ENCODE peak calls at places on chromosomes 11 and 22, in eight cellular contexts. One of them, this sample, is unnamed. For H3K4me1, the result is how much of the 10 kb centered on the place peaks cover.

GRCh38 chr11:68279676-68280075 is 7.9 kb upstream of the C11orf24 start:
- DNase-seq in GM12878: no peak
- DNase-seq in transverse colon: no peak
- DNase-seq in HCT116: no peak
- DNase-seq in H1: no peak
- DNase-seq in prostate gland: no peak
- DNase-seq in breast epithelium: no peak
- DNase-seq in stomach: no peak
- DNase-seq in this sample: no peak

GRCh38 chr11:113855803-113856202 is 19.6 kb downstream of the USP28 start:
- DNase-seq in breast epithelium: no peak
- DNase-seq in GM12878: no peak
- DNase-seq in stomach: no peak
- DNase-seq in transverse colon: no peak
- DNase-seq in HCT116: no peak
- DNase-seq in prostate gland: no peak
- DNase-seq in H1: no peak
- DNase-seq in this sample: no peak

GRCh38 chr22:22881116-22882032 is 6.2 kb upstream of the IGLL5 start:
- DNase-seq in HCT116: no peak
- DNase-seq in H1: no peak
- DNase-seq in transverse colon: no peak
- DNase-seq in GM12878: no peak
- DNase-seq in prostate gland: no peak
- DNase-seq in stomach: no peak
- DNase-seq in breast epithelium: no peak
- DNase-seq in this sample: peak

GRCh38 chr11:94171693-94172440 is 43.2 kb downstream of the PANX1 start:
- DNase-seq in GM12878: no peak
- DNase-seq in transverse colon: peak
- DNase-seq in breast epithelium: no peak
- DNase-seq in stomach: peak
- DNase-seq in H1: peak
- DNase-seq in prostate gland: no peak
- DNase-seq in HCT116: peak
- DNase-seq in this sample: no peak

GRCh38 chr22:48948575-48949170 is 879.0 kb downstream of the BRD1 start:
- DNase-seq in transverse colon: no peak
- DNase-seq in stomach: peak
- DNase-seq in prostate gland: peak
- DNase-seq in H1: no peak
- DNase-seq in GM12878: no peak
- DNase-seq in HCT116: no peak
- DNase-seq in breast epithelium: no peak
- DNase-seq in this sample: peak

GRCh38 chr11:45289369-45289768 is 3.2 kb upstream of the SYT13 start:
- DNase-seq in GM12878: no peak
- DNase-seq in H1: no peak
- DNase-seq in breast epithelium: no peak
- DNase-seq in HCT116: no peak
- DNase-seq in transverse colon: no peak
- DNase-seq in prostate gland: no peak
- DNase-seq in stomach: no peak
- DNase-seq in this sample: peak

GRCh38 chr22:20129747-20130014 is 1.9 kb upstream of the ZDHHC8 start:
- DNase-seq in prostate gland: no peak
- DNase-seq in HCT116: no peak
- DNase-seq in stomach: no peak
- DNase-seq in H1: no peak
- DNase-seq in breast epithelium: no peak
- DNase-seq in GM12878: no peak
- DNase-seq in transverse colon: no peak
- DNase-seq in this sample: no peak

GRCh38 chr22:35458547-35459422 is 58.8 kb downstream of the MCM5 start:
- DNase-seq in transverse colon: no peak
- DNase-seq in GM12878: no peak
- DNase-seq in breast epithelium: no peak
- DNase-seq in prostate gland: no peak
- DNase-seq in HCT116: no peak
- DNase-seq in stomach: no peak
- DNase-seq in H1: no peak
- DNase-seq in this sample: no peak

GRCh38 chr11:22415481-22415880 is 77.3 kb downstream of the SLC17A6 start:
- DNase-seq in transverse colon: no peak
- DNase-seq in HCT116: no peak
- DNase-seq in breast epithelium: no peak
- DNase-seq in prostate gland: no peak
- DNase-seq in stomach: no peak
- DNase-seq in H1: no peak
- DNase-seq in GM12878: no peak
- DNase-seq in this sample: no peak

GRCh38 chr11:77204792-77205466 is 76.9 kb downstream of the MYO7A start:
- DNase-seq in transverse colon: no peak
- DNase-seq in stomach: no peak
- DNase-seq in HCT116: no peak
- DNase-seq in GM12878: no peak
- DNase-seq in prostate gland: no peak
- DNase-seq in H1: no peak
- DNase-seq in breast epithelium: no peak
- DNase-seq in this sample: no peak

GRCh38 chr11:9784602-9785315 is 120.9 kb downstream of the SWAP70 start:
- DNase-seq in prostate gland: no peak
- DNase-seq in GM12878: no peak
- DNase-seq in breast epithelium: no peak
- DNase-seq in transverse colon: no peak
- DNase-seq in stomach: no peak
- DNase-seq in HCT116: no peak
- DNase-seq in H1: no peak
- DNase-seq in this sample: no peak

GRCh38 chr11:65243773-65244172 is 18.0 kb upstream of the POLA2 start:
- DNase-seq in HCT116: no peak
- DNase-seq in transverse colon: no peak
- DNase-seq in breast epithelium: no peak
- DNase-seq in prostate gland: no peak
- DNase-seq in stomach: no peak
- DNase-seq in GM12878: no peak
- DNase-seq in H1: no peak
- DNase-seq in this sample: no peak
- H3K4me1 ChIP-seq in HCT116: under half
- H3K4me1 ChIP-seq in transverse colon: under half
- H3K4me1 ChIP-seq in breast epithelium: under half
- H3K4me1 ChIP-seq in prostate gland: under half
- H3K4me1 ChIP-seq in stomach: under half
- H3K4me1 ChIP-seq in GM12878: under half
- H3K4me1 ChIP-seq in H1: under half
- H3K4me1 ChIP-seq in this sample: under half

GRCh38 chr11:65014146-65014960 is at the start of gene ARL2:
- DNase-seq in GM12878: no peak
- DNase-seq in HCT116: no peak
- DNase-seq in stomach: peak
- DNase-seq in prostate gland: peak
- DNase-seq in transverse colon: no peak
- DNase-seq in breast epithelium: no peak
- DNase-seq in H1: no peak
- DNase-seq in this sample: no peak
- TF ChIP-seq POLR2AphosphoS5 in GM12878: peak
- TF ChIP-seq POLR2AphosphoS5 in HCT116: peak
- TF ChIP-seq POLR2AphosphoS5 in stomach: no peak
- TF ChIP-seq POLR2AphosphoS5 in prostate gland: peak
- TF ChIP-seq POLR2AphosphoS5 in transverse colon: no peak
- TF ChIP-seq POLR2AphosphoS5 in breast epithelium: peak
- TF ChIP-seq POLR2AphosphoS5 in H1: peak
- TF ChIP-seq POLR2AphosphoS5 in this sample: no peak

GRCh38 chr22:41284465-41284864 is 1.5 kb downstream of the RANGAP1 start:
- DNase-seq in stomach: no peak
- DNase-seq in transverse colon: no peak
- DNase-seq in GM12878: no peak
- DNase-seq in breast epithelium: no peak
- DNase-seq in prostate gland: no peak
- DNase-seq in H1: no peak
- DNase-seq in HCT116: no peak
- DNase-seq in this sample: no peak

GRCh38 chr22:41285441-41285819 is 557 bp downstream of the RANGAP1 start:
- DNase-seq in stomach: peak
- DNase-seq in GM12878: no peak
- DNase-seq in H1: no peak
- DNase-seq in breast epithelium: no peak
- DNase-seq in transverse colon: peak
- DNase-seq in HCT116: peak
- DNase-seq in prostate gland: peak
- DNase-seq in this sample: no peak

GRCh38 chr22:41288245-41288946 is 2.4 kb upstream of the RANGAP1 start:
- DNase-seq in stomach: peak
- DNase-seq in H1: no peak
- DNase-seq in GM12878: no peak
- DNase-seq in HCT116: peak
- DNase-seq in breast epithelium: no peak
- DNase-seq in transverse colon: peak
- DNase-seq in prostate gland: peak
- DNase-seq in this sample: no peak

GRCh38 chr22:41286639-41287091 is 678 bp upstream of the RANGAP1 start:
- DNase-seq in prostate gland: peak
- DNase-seq in breast epithelium: no peak
- DNase-seq in H1: no peak
- DNase-seq in HCT116: no peak
- DNase-seq in stomach: no peak
- DNase-seq in GM12878: peak
- DNase-seq in transverse colon: no peak
- DNase-seq in this sample: no peak

GRCh38 chr22:41285820-41286638 is at the start of gene RANGAP1:
- DNase-seq in H1: peak
- DNase-seq in transverse colon: peak
- DNase-seq in GM12878: peak
- DNase-seq in prostate gland: peak
- DNase-seq in HCT116: peak
- DNase-seq in breast epithelium: peak
- DNase-seq in stomach: peak
- DNase-seq in this sample: peak
- TF ChIP-seq POLR2A in H1: peak
- TF ChIP-seq POLR2A in transverse colon: peak
- TF ChIP-seq POLR2A in GM12878: peak
- TF ChIP-seq POLR2A in prostate gland: peak
- TF ChIP-seq POLR2A in HCT116: peak
- TF ChIP-seq POLR2A in breast epithelium: peak
- TF ChIP-seq POLR2A in stomach: peak
- TF ChIP-seq POLR2A in this sample: no peak

DNA sequence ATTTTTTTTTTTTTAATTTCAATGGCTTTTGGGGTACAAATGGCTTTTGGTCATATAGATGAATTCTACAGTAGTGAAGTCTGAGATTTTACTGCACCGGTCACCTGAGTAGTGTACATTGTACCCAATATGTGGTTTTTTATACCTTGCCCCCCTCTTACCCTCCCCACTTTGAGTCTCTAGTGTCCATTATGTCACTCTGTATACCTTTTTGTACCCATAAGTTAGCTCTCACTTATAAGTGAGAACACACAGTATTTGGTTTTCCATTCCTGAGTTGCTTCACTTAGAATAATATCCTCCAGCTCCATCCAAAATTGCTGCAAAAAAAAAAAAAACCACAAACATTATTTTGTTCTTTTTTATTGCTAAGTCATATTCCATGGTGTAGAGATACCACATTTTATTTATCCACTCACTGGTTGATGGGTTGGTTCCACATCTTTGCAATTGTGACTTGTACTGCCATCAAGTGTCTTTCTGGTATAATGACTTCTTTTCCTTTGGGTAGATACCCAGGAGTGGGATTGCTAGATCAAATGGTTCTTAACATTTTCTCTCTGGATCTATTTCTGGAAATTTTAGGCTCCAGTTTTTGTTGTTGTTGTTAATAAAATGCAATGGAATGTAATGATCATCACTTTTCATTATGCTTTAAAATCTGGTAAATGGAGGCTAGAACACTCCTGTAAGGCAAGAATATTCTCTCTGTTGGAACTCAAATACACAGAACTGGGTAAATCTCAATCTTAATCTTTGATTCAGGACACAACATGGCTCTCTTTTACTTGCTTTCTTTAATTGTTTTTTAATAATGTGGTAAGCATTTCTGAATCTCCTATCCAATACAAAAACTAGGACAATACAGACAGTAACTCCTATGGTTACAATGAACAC is 10.3 kb downstream of the NEAT1 start:
- DNase-seq in stomach: no peak
- DNase-seq in H1: no peak
- DNase-seq in HCT116: no peak
- DNase-seq in breast epithelium: no peak
- DNase-seq in prostate gland: no peak
- DNase-seq in transverse colon: peak
- DNase-seq in GM12878: no peak
- DNase-seq in this sample: no peak
- H3K4me1 ChIP-seq in stomach: half or more
- H3K4me1 ChIP-seq in H1: under half
- H3K4me1 ChIP-seq in HCT116: under half
- H3K4me1 ChIP-seq in breast epithelium: under half
- H3K4me1 ChIP-seq in prostate gland: under half
- H3K4me1 ChIP-seq in transverse colon: under half
- H3K4me1 ChIP-seq in GM12878: under half
- H3K4me1 ChIP-seq in this sample: half or more

GRCh38 chr22:27405672-27406388 is 395.7 kb downstream of the MN1 start:
- DNase-seq in HCT116: peak
- DNase-seq in GM12878: no peak
- DNase-seq in breast epithelium: peak
- DNase-seq in H1: peak
- DNase-seq in transverse colon: peak
- DNase-seq in prostate gland: peak
- DNase-seq in stomach: peak
- DNase-seq in this sample: no peak
- TF ChIP-seq POLR2AphosphoS5 in HCT116: no peak
- TF ChIP-seq POLR2AphosphoS5 in GM12878: no peak
- TF ChIP-seq POLR2AphosphoS5 in breast epithelium: no peak
- TF ChIP-seq POLR2AphosphoS5 in H1: no peak
- TF ChIP-seq POLR2AphosphoS5 in transverse colon: no peak
- TF ChIP-seq POLR2AphosphoS5 in prostate gland: no peak
- TF ChIP-seq POLR2AphosphoS5 in stomach: no peak
- TF ChIP-seq POLR2AphosphoS5 in this sample: no peak

This sample was measured in vagina.